ENCODE peak calls at places on chromosome 19, in six cellular contexts. One of them, this sample, is unnamed.

GRCh38 chr19:5536337-5536894 is 31.3 kb downstream of the TINCR start:
- DNase-seq in H9: peak
- DNase-seq in mesendoderm: peak
- DNase-seq in neuronal stem cell: peak
- DNase-seq in H1: peak
- DNase-seq in IMR-90: peak
- DNase-seq in this sample: peak

GRCh38 chr19:13091400-13092161 is 11.1 kb downstream of the LYL1 start:
- DNase-seq in IMR-90: peak
- DNase-seq in neuronal stem cell: no peak
- DNase-seq in mesendoderm: peak
- DNase-seq in H9: peak
- DNase-seq in H1: peak
- DNase-seq in this sample: peak

GRCh38 chr19:39824143-39825092 is 9.5 kb downstream of the DYRK1B start:
- DNase-seq in IMR-90: peak
- DNase-seq in H9: peak
- DNase-seq in neuronal stem cell: peak
- DNase-seq in H1: peak
- DNase-seq in mesendoderm: peak
- DNase-seq in this sample: peak

GRCh38 chr19:7901337-7901736 is 2.3 kb upstream of the MAP2K7 start:
- DNase-seq in IMR-90: no peak
- DNase-seq in neuronal stem cell: no peak
- DNase-seq in mesendoderm: no peak
- DNase-seq in H9: no peak
- DNase-seq in H1: no peak
- DNase-seq in this sample: no peak

GRCh38 chr19:6674868-6675305 is 4.9 kb upstream of the TNFSF14 start:
- DNase-seq in mesendoderm: peak
- DNase-seq in IMR-90: peak
- DNase-seq in H1: peak
- DNase-seq in H9: peak
- DNase-seq in neuronal stem cell: peak
- DNase-seq in this sample: peak

GRCh38 chr19:5826531-5827341 is 12.8 kb downstream of the FUT6 start:
- DNase-seq in H1: peak
- DNase-seq in H9: peak
- DNase-seq in IMR-90: no peak
- DNase-seq in mesendoderm: peak
- DNase-seq in neuronal stem cell: peak
- DNase-seq in this sample: peak

GRCh38 chr19:6060600-6061391 is 49.5 kb downstream of the RFX2 start:
- DNase-seq in neuronal stem cell: no peak
- DNase-seq in IMR-90: peak
- DNase-seq in H9: peak
- DNase-seq in H1: no peak
- DNase-seq in mesendoderm: peak
- DNase-seq in this sample: no peak

GRCh38 chr19:47227347-47228167 is 3.4 kb downstream of the BBC3 start:
- DNase-seq in neuronal stem cell: peak
- DNase-seq in H9: peak
- DNase-seq in IMR-90: peak
- DNase-seq in mesendoderm: peak
- DNase-seq in H1: peak
- DNase-seq in this sample: peak

GRCh38 chr19:13212759-13213330 is 62.6 kb downstream of the IER2 start:
- DNase-seq in mesendoderm: peak
- DNase-seq in H1: peak
- DNase-seq in neuronal stem cell: no peak
- DNase-seq in IMR-90: peak
- DNase-seq in H9: peak
- DNase-seq in this sample: peak

GRCh38 chr19:7831452-7831851 is 1.4 kb downstream of the EVI5L start:
- DNase-seq in H1: peak
- DNase-seq in neuronal stem cell: peak
- DNase-seq in mesendoderm: peak
- DNase-seq in IMR-90: peak
- DNase-seq in H9: peak
- DNase-seq in this sample: peak

GRCh38 chr19:48192750-48193149 is 22.3 kb downstream of the ZSWIM9 start:
- DNase-seq in H1: no peak
- DNase-seq in neuronal stem cell: no peak
- DNase-seq in IMR-90: no peak
- DNase-seq in H9: no peak
- DNase-seq in mesendoderm: no peak
- DNase-seq in this sample: no peak

GRCh38 chr19:43773725-43774102 is 7.1 kb downstream of the KCNN4 start:
- DNase-seq in H1: no peak
- DNase-seq in neuronal stem cell: no peak
- DNase-seq in IMR-90: no peak
- DNase-seq in mesendoderm: no peak
- DNase-seq in H9: no peak
- DNase-seq in this sample: no peak

GRCh38 chr19:40623403-40624239 is 22.5 kb downstream of the LTBP4 start:
- DNase-seq in H9: peak
- DNase-seq in mesendoderm: peak
- DNase-seq in H1: peak
- DNase-seq in IMR-90: peak
- DNase-seq in neuronal stem cell: no peak
- DNase-seq in this sample: peak

GRCh38 chr19:341386-342127 is 3.0 kb downstream of the MIER2 start:
- DNase-seq in mesendoderm: no peak
- DNase-seq in neuronal stem cell: no peak
- DNase-seq in H1: no peak
- DNase-seq in H9: no peak
- DNase-seq in IMR-90: no peak
- DNase-seq in this sample: no peak

GRCh38 chr19:15337202-15337601 is 4.9 kb upstream of the BRD4 start:
- DNase-seq in neuronal stem cell: no peak
- DNase-seq in H1: no peak
- DNase-seq in mesendoderm: no peak
- DNase-seq in H9: no peak
- DNase-seq in IMR-90: peak
- DNase-seq in this sample: peak

GRCh38 chr19:3734310-3734600 is 26.1 kb downstream of the TJP3 start:
- DNase-seq in mesendoderm: no peak
- DNase-seq in H1: no peak
- DNase-seq in H9: no peak
- DNase-seq in IMR-90: no peak
- DNase-seq in neuronal stem cell: no peak
- DNase-seq in this sample: no peak

GRCh38 chr19:33868821-33869412 is 72.2 kb downstream of the KCTD15 start:
- DNase-seq in neuronal stem cell: no peak
- DNase-seq in IMR-90: no peak
- DNase-seq in mesendoderm: peak
- DNase-seq in H1: peak
- DNase-seq in H9: peak
- DNase-seq in this sample: no peak

GRCh38 chr19:20661150-20661819 is at the start of gene ZNF626:
- DNase-seq in IMR-90: peak
- DNase-seq in neuronal stem cell: peak
- DNase-seq in H9: peak
- DNase-seq in mesendoderm: peak
- DNase-seq in H1: peak
- DNase-seq in this sample: peak

GRCh38 chr19:4370418-4371041 is 27.2 kb downstream of the MPND start:
- DNase-seq in IMR-90: no peak
- DNase-seq in neuronal stem cell: no peak
- DNase-seq in H1: peak
- DNase-seq in mesendoderm: no peak
- DNase-seq in H9: no peak
- DNase-seq in this sample: no peak

GRCh38 chr19:45774765-45775164 is 5.7 kb upstream of the SIX5 start:
- DNase-seq in H1: peak
- DNase-seq in mesendoderm: peak
- DNase-seq in H9: peak
- DNase-seq in neuronal stem cell: no peak
- DNase-seq in IMR-90: no peak
- DNase-seq in this sample: no peak

GRCh38 chr19:11705474-11705873 is 33.3 kb downstream of the ZNF823 start:
- DNase-seq in mesendoderm: no peak
- DNase-seq in H9: no peak
- DNase-seq in neuronal stem cell: no peak
- DNase-seq in IMR-90: no peak
- DNase-seq in H1: no peak
- DNase-seq in this sample: no peak

GRCh38 chr19:37564624-37565369 is 29.8 kb downstream of the ZNF571 start:
- DNase-seq in H1: no peak
- DNase-seq in neuronal stem cell: no peak
- DNase-seq in H9: no peak
- DNase-seq in mesendoderm: peak
- DNase-seq in IMR-90: no peak
- DNase-seq in this sample: peak

GRCh38 chr19:53659292-53659691 is 27.5 kb downstream of the DPRX start:
- DNase-seq in H1: peak
- DNase-seq in IMR-90: no peak
- DNase-seq in neuronal stem cell: no peak
- DNase-seq in H9: peak
- DNase-seq in mesendoderm: peak
- DNase-seq in this sample: no peak

GRCh38 chr19:46844067-46844489 is 6.6 kb downstream of the AP2S1 start:
- DNase-seq in IMR-90: no peak
- DNase-seq in neuronal stem cell: no peak
- DNase-seq in H9: no peak
- DNase-seq in H1: no peak
- DNase-seq in mesendoderm: peak
- DNase-seq in this sample: peak

GRCh38 chr19:8609210-8610040 is 1.1 kb downstream of the ADAMTS10 start:
- DNase-seq in H9: peak
- DNase-seq in neuronal stem cell: peak
- DNase-seq in IMR-90: peak
- DNase-seq in mesendoderm: peak
- DNase-seq in H1: peak
- DNase-seq in this sample: peak

GRCh38 chr19:55527197-55528029 is 9.5 kb downstream of the SBK2 start:
- DNase-seq in IMR-90: no peak
- DNase-seq in H1: no peak
- DNase-seq in neuronal stem cell: no peak
- DNase-seq in H9: no peak
- DNase-seq in mesendoderm: no peak
- DNase-seq in this sample: no peak

GRCh38 chr19:919157-920050 is 2.3 kb downstream of the KISS1R start:
- DNase-seq in IMR-90: no peak
- DNase-seq in mesendoderm: no peak
- DNase-seq in H9: no peak
- DNase-seq in neuronal stem cell: no peak
- DNase-seq in H1: peak
- DNase-seq in this sample: no peak

DNA sequence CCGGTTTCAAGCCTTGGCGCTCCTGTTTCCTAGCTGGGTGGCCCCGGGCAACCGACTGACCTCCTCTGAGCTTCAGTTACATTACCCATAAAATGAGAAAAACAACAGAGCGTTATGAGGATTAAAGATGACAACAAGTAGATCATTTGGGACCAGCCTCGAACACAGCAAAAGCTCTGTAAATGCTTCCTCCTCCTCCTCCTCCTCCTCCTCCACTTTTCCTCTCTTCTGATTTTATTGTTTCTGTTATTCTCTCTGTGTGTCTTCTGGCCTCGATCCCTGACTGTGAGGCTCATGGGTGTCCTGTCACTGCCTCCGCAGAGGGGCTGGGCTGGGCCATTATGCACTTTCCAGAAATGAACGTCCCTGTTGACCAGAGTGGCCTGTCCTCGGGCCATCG is 176.2 kb downstream of the URI1 start:
- DNase-seq in neuronal stem cell: no peak
- DNase-seq in H9: no peak
- DNase-seq in H1: no peak
- DNase-seq in IMR-90: no peak
- DNase-seq in mesendoderm: no peak
- DNase-seq in this sample: no peak
- H2BK15ac ChIP-seq in neuronal stem cell: no peak
- H2BK15ac ChIP-seq in H9: no peak
- H2BK15ac ChIP-seq in H1: no peak
- H2BK15ac ChIP-seq in IMR-90: no peak
- H2BK15ac ChIP-seq in mesendoderm: no peak
- H2BK15ac ChIP-seq in this sample: no peak

GRCh38 chr19:28718909-28719308 is 494.0 kb downstream of the UQCRFS1 start:
- DNase-seq in neuronal stem cell: no peak
- DNase-seq in mesendoderm: no peak
- DNase-seq in H9: no peak
- DNase-seq in IMR-90: no peak
- DNase-seq in H1: no peak
- DNase-seq in this sample: no peak
- H2BK15ac ChIP-seq in neuronal stem cell: no peak
- H2BK15ac ChIP-seq in mesendoderm: no peak
- H2BK15ac ChIP-seq in H9: no peak
- H2BK15ac ChIP-seq in IMR-90: no peak
- H2BK15ac ChIP-seq in H1: no peak
- H2BK15ac ChIP-seq in this sample: no peak

GRCh38 chr19:35732540-35733179 is 9.6 kb downstream of the IGFLR1 start:
- DNase-seq in mesendoderm: no peak
- DNase-seq in H9: no peak
- DNase-seq in IMR-90: no peak
- DNase-seq in H1: no peak
- DNase-seq in neuronal stem cell: no peak
- DNase-seq in this sample: no peak
- H2BK15ac ChIP-seq in mesendoderm: no peak
- H2BK15ac ChIP-seq in H9: no peak
- H2BK15ac ChIP-seq in IMR-90: no peak
- H2BK15ac ChIP-seq in H1: no peak
- H2BK15ac ChIP-seq in neuronal stem cell: no peak
- H2BK15ac ChIP-seq in this sample: no peak

DNA sequence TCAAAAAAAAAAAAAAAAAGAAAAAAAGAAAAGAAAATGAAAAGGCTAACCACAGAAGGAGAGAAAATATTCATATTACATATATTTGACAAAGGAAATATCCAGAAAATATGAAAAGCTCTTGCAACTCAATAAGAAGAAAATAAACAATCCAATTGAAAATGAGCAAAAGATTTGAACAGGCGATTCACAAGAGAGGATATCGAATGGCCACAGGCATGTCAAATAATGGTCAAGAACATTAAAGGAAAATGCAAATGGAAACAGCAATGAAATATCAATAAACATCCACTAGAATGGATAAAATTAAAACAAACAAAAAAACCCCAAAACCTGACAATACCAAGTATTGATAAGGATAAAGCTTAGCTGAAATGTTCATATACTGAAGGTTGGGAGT is 8.1 kb downstream of the LGALS7 start:
- DNase-seq in IMR-90: no peak
- DNase-seq in H9: no peak
- DNase-seq in mesendoderm: no peak
- DNase-seq in neuronal stem cell: no peak
- DNase-seq in H1: no peak
- DNase-seq in this sample: no peak
- H2BK15ac ChIP-seq in IMR-90: no peak
- H2BK15ac ChIP-seq in H9: no peak
- H2BK15ac ChIP-seq in mesendoderm: no peak
- H2BK15ac ChIP-seq in neuronal stem cell: no peak
- H2BK15ac ChIP-seq in H1: no peak
- H2BK15ac ChIP-seq in this sample: no peak

DNA sequence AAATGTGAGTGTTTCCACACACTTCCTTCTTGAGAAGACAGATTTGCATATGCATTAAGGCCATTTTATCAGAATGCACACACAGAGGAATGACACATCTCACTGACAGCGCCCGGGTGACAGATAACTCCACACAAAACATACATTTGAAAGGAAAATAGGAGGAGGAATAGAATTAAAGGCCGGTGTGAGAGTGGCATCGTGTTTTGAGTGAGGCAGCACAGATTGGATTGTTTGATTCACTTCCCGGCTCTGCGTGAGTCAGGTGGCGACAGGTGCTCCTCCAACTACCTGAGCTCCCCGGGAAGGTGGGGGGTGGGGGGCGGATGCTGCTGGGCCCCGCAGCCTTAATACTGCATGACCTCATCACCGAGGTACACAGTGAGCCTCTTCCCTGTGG is 429.0 kb downstream of the TSHZ3 start:
- DNase-seq in H1: no peak
- DNase-seq in neuronal stem cell: no peak
- DNase-seq in IMR-90: no peak
- DNase-seq in H9: no peak
- DNase-seq in mesendoderm: no peak
- DNase-seq in this sample: no peak
- H2BK15ac ChIP-seq in H1: no peak
- H2BK15ac ChIP-seq in neuronal stem cell: no peak
- H2BK15ac ChIP-seq in IMR-90: no peak
- H2BK15ac ChIP-seq in H9: no peak
- H2BK15ac ChIP-seq in mesendoderm: no peak
- H2BK15ac ChIP-seq in this sample: no peak